ENCODE peak calls at places on chromosomes 3 and 15, in five cellular contexts. L is stomach, A is ovary, N is SK-N-SH, E is A549. R is an unnamed sample.

GRCh38 chr15:45091581-45091980 is 22.4 kb downstream of the DUOX2 start:
- DNase-seq in A (no peak), E (no peak), N (no peak), L (no peak), R (no peak)

GRCh38 chr3:46629571-46630517 is 17.5 kb downstream of the FAM240A start:
- DNase-seq in A (peak), N (peak), E (peak), L (peak), R (peak)

GRCh38 chr3:145698252-145698651 is 462.7 kb downstream of the PLOD2 start:
- DNase-seq in N (no peak), E (no peak), L (no peak), A (no peak), R (no peak)

GRCh38 chr15:57468486-57468885 is 92.2 kb downstream of the CGNL1 start:
- DNase-seq in N (no peak), L (no peak), A (no peak), E (no peak), R (no peak)

GRCh38 chr3:25218362-25218761 is 209.7 kb upstream of the RARB start:
- DNase-seq in N (no peak), E (no peak), A (no peak), L (no peak), R (no peak)

GRCh38 chr3:130841357-130841756 is 52.5 kb upstream of the ATP2C1 start:
- DNase-seq in L (no peak), N (no peak), E (no peak), A (no peak), R (no peak)

GRCh38 chr15:60941448-60941847 is 287.7 kb downstream of the RORA start:
- DNase-seq in E (no peak), N (no peak), L (no peak), A (no peak), R (no peak)

GRCh38 chr15:39580630-39581500 is at the start of gene THBS1:
- DNase-seq in A (peak), N (peak), L (peak), E (peak), R (peak)

GRCh38 chr3:47250309-47251060 is 32.1 kb downstream of the KIF9 start:
- DNase-seq in L (peak), A (no peak), E (peak), N (peak), R (peak)

GRCh38 chr3:185859294-185859972 is 34.6 kb upstream of the IGF2BP2 start:
- DNase-seq in L (no peak), N (no peak), E (no peak), A (no peak), R (no peak)

GRCh38 chr3:153163349-153164008 is 1.5 kb downstream of the RAP2B start:
- DNase-seq in N (no peak), L (no peak), E (no peak), A (no peak), R (peak)

GRCh38 chr3:147843331-147843730 is 434.2 kb downstream of the ZIC1 start:
- DNase-seq in E (no peak), N (no peak), L (no peak), A (no peak), R (no peak)

GRCh38 chr15:48397841-48398240 is 66.6 kb downstream of the DUT start:
- DNase-seq in L (peak), E (no peak), N (no peak), A (peak), R (no peak)

GRCh38 chr15:67175643-67176071 is 78.8 kb downstream of the AAGAB start:
- DNase-seq in A (no peak), L (no peak), N (no peak), E (no peak), R (peak)

GRCh38 chr3:11601446-11602241 is 42.1 kb downstream of the VGLL4 start:
- DNase-seq in N (no peak), L (peak), E (no peak), A (no peak), R (no peak)

GRCh38 chr3:157075693-157076420 is 84.1 kb downstream of the CCNL1 start:
- DNase-seq in L (no peak), E (no peak), N (no peak), A (no peak), R (no peak)

GRCh38 chr15:30065025-30065801 is 17.5 kb upstream of the GOLGA8J start:
- DNase-seq in N (no peak), A (no peak), L (no peak), E (no peak), R (no peak)

GRCh38 chr3:58246148-58247051 is 8.8 kb downstream of the ABHD6 start:
- DNase-seq in N (no peak), E (no peak), L (no peak), A (no peak), R (no peak)

GRCh38 chr3:186888569-186888968 is 41.8 kb upstream of the ST6GAL1 start:
- DNase-seq in A (no peak), L (no peak), N (no peak), E (no peak), R (no peak)

GRCh38 chr15:78640840-78641733 is at the start of gene CHRNB4:
- DNase-seq in L (no peak), N (peak), A (no peak), E (peak), R (no peak)

GRCh38 chr3:158696618-158697017 is 24.2 kb upstream of the LXN start:
- DNase-seq in N (no peak), L (no peak), A (no peak), E (no peak), R (no peak)

GRCh38 chr3:82743196-82743595 is 981.8 kb upstream of the GBE1 start:
- DNase-seq in E (no peak), A (no peak), L (no peak), N (no peak), R (no peak)

GRCh38 chr3:142429582-142429981 is 18.3 kb downstream of the XRN1 start:
- DNase-seq in L (no peak), A (no peak), N (no peak), E (no peak), R (no peak)

GRCh38 chr3:54967586-54968244 is 39.9 kb upstream of the LRTM1 start:
- DNase-seq in A (no peak), L (no peak), N (no peak), E (no peak), R (no peak)

GRCh38 chr3:137259709-137260108 is 301.9 kb downstream of the IL20RB start:
- DNase-seq in N (peak), E (no peak), A (peak), L (no peak), R (no peak)

GRCh38 chr3:57729339-57730039 is 26.6 kb upstream of the SLMAP start:
- DNase-seq in N (no peak), A (no peak), E (no peak), L (no peak), R (no peak)

GRCh38 chr3:182728248-182728647 is 65.1 kb upstream of the ATP11B start:
- DNase-seq in E (no peak), L (no peak), N (no peak), A (no peak), R (no peak)

GRCh38 chr3:119662604-119663377 is 2.4 kb upstream of the POPDC2 start:
- DNase-seq in A (no peak), L (no peak), N (no peak), E (no peak), R (no peak)
- TF ChIP-seq CTCF in A (no peak), L (no peak), N (peak), E (no peak), R (no peak)

GRCh38 chr3:77898621-77899020 is 858.7 kb downstream of the ROBO2 start:
- DNase-seq in L (no peak), E (no peak), N (no peak), A (no peak), R (no peak)
- TF ChIP-seq EP300 in L (no peak), E (no peak), N (no peak), A (no peak), R (no peak)

GRCh38 chr3:61928020-61928419 is 366.6 kb downstream of the PTPRG start:
- DNase-seq in E (no peak), N (no peak), A (no peak), L (no peak), R (no peak)
- TF ChIP-seq CTCF in E (no peak), N (no peak), A (no peak), L (no peak), R (no peak)

GRCh38 chr3:171835116-171835515 is 8.0 kb upstream of the TMEM212 start:
- DNase-seq in N (no peak), A (no peak), E (no peak), L (no peak), R (no peak)
- TF ChIP-seq EP300 in N (no peak), A (no peak), E (no peak), L (no peak), R (peak)

GRCh38 chr3:128503164-128503651 is 10.2 kb upstream of the GATA2 start:
- DNase-seq in L (no peak), E (no peak), A (no peak), N (no peak), R (no peak)
- TF ChIP-seq CTCF in L (peak), E (peak), A (no peak), N (peak), R (no peak)

GRCh38 chr3:112464264-112464663 is 35.0 kb downstream of the BTLA start:
- DNase-seq in L (no peak), A (no peak), N (no peak), E (no peak), R (no peak)
- TF ChIP-seq EP300 in L (no peak), A (no peak), N (no peak), E (no peak), R (no peak)